ENCODE peak calls at places on chromosomes 1 and 21, in five cellular contexts. One of them, this sample, is unnamed.
A peak's percentile ranks its signal among the peaks of the same experiment; 100 is the strongest.

GRCh38 chr1:94608142-94608851 is 66.7 kb upstream of the F3 start:
- DNase-seq in GM04503: no peak
- DNase-seq in activated naive CD8-positive, alpha-beta T cell treated with anti-CD3 and anti-CD28 coated beads, Interleukin-2, amount 50 U/mL, for 24 hours: no peak
- DNase-seq in SW 1271: no peak
- DNase-seq in KG1: no peak
- DNase-seq in this sample: no peak

GRCh38 chr1:42089246-42089645 is 64.0 kb upstream of the GUCA2B start:
- DNase-seq in KG1: no peak
- DNase-seq in SW 1271: no peak
- DNase-seq in activated naive CD8-positive, alpha-beta T cell treated with anti-CD3 and anti-CD28 coated beads, Interleukin-2, amount 50 U/mL, for 24 hours: no peak
- DNase-seq in GM04503: no peak
- DNase-seq in this sample: no peak

GRCh38 chr1:115714572-115715141 is 53.9 kb downstream of the CASQ2 start:
- DNase-seq in KG1: no peak
- DNase-seq in SW 1271: no peak
- DNase-seq in activated naive CD8-positive, alpha-beta T cell treated with anti-CD3 and anti-CD28 coated beads, Interleukin-2, amount 50 U/mL, for 24 hours: no peak
- DNase-seq in GM04503: no peak
- DNase-seq in this sample: no peak

GRCh38 chr1:190154744-190155143 is 322.9 kb downstream of the BRINP3 start:
- DNase-seq in KG1: no peak
- DNase-seq in SW 1271: no peak
- DNase-seq in activated naive CD8-positive, alpha-beta T cell treated with anti-CD3 and anti-CD28 coated beads, Interleukin-2, amount 50 U/mL, for 24 hours: no peak
- DNase-seq in GM04503: no peak
- DNase-seq in this sample: no peak

GRCh38 chr1:153546796-153547559 is 1.4 kb upstream of the S100A4 start:
- DNase-seq in activated naive CD8-positive, alpha-beta T cell treated with anti-CD3 and anti-CD28 coated beads, Interleukin-2, amount 50 U/mL, for 24 hours: no peak
- DNase-seq in KG1: no peak
- DNase-seq in SW 1271: no peak
- DNase-seq in GM04503: no peak
- DNase-seq in this sample: no peak

GRCh38 chr1:228732426-228732825 is 2.9 kb upstream of the RHOU start:
- DNase-seq in GM04503: no peak
- DNase-seq in activated naive CD8-positive, alpha-beta T cell treated with anti-CD3 and anti-CD28 coated beads, Interleukin-2, amount 50 U/mL, for 24 hours: no peak
- DNase-seq in SW 1271: no peak
- DNase-seq in KG1: no peak
- DNase-seq in this sample: no peak

GRCh38 chr21:21196087-21196486 is 197.9 kb downstream of the NCAM2 start:
- DNase-seq in activated naive CD8-positive, alpha-beta T cell treated with anti-CD3 and anti-CD28 coated beads, Interleukin-2, amount 50 U/mL, for 24 hours: no peak
- DNase-seq in SW 1271: no peak
- DNase-seq in GM04503: no peak
- DNase-seq in KG1: no peak
- DNase-seq in this sample: no peak

GRCh38 chr1:155983191-155984023 is 5.1 kb upstream of the ARHGEF2 start:
- DNase-seq in KG1: no peak
- DNase-seq in SW 1271: peak; percentile 19
- DNase-seq in activated naive CD8-positive, alpha-beta T cell treated with anti-CD3 and anti-CD28 coated beads, Interleukin-2, amount 50 U/mL, for 24 hours: no peak
- DNase-seq in GM04503: peak; percentile 97
- DNase-seq in this sample: no peak

GRCh38 chr1:225772323-225772768 is 5.3 kb upstream of the SRP9 start:
- DNase-seq in KG1: no peak
- DNase-seq in activated naive CD8-positive, alpha-beta T cell treated with anti-CD3 and anti-CD28 coated beads, Interleukin-2, amount 50 U/mL, for 24 hours: peak; percentile 50
- DNase-seq in GM04503: no peak
- DNase-seq in SW 1271: peak; percentile 59
- DNase-seq in this sample: peak; percentile 76

GRCh38 chr1:25622526-25622925 is 5.9 kb downstream of the MAN1C1 start:
- DNase-seq in SW 1271: no peak
- DNase-seq in KG1: no peak
- DNase-seq in GM04503: no peak
- DNase-seq in activated naive CD8-positive, alpha-beta T cell treated with anti-CD3 and anti-CD28 coated beads, Interleukin-2, amount 50 U/mL, for 24 hours: no peak
- DNase-seq in this sample: no peak

GRCh38 chr1:46806196-46807020 is 7.6 kb downstream of the CYP4B1 start:
- DNase-seq in activated naive CD8-positive, alpha-beta T cell treated with anti-CD3 and anti-CD28 coated beads, Interleukin-2, amount 50 U/mL, for 24 hours: no peak
- DNase-seq in GM04503: peak; percentile 0
- DNase-seq in SW 1271: no peak
- DNase-seq in KG1: no peak
- DNase-seq in this sample: no peak

GRCh38 chr1:47805826-47806450 is 191.2 kb downstream of the TRABD2B start:
- DNase-seq in GM04503: no peak
- DNase-seq in activated naive CD8-positive, alpha-beta T cell treated with anti-CD3 and anti-CD28 coated beads, Interleukin-2, amount 50 U/mL, for 24 hours: no peak
- DNase-seq in SW 1271: no peak
- DNase-seq in KG1: no peak
- DNase-seq in this sample: no peak

GRCh38 chr21:35077975-35078374 is 28.9 kb upstream of the RUNX1 start:
- DNase-seq in SW 1271: no peak
- DNase-seq in GM04503: no peak
- DNase-seq in activated naive CD8-positive, alpha-beta T cell treated with anti-CD3 and anti-CD28 coated beads, Interleukin-2, amount 50 U/mL, for 24 hours: no peak
- DNase-seq in KG1: no peak
- DNase-seq in this sample: no peak

GRCh38 chr21:26506951-26507350 is 66.1 kb downstream of the CYYR1 start:
- DNase-seq in KG1: no peak
- DNase-seq in activated naive CD8-positive, alpha-beta T cell treated with anti-CD3 and anti-CD28 coated beads, Interleukin-2, amount 50 U/mL, for 24 hours: no peak
- DNase-seq in GM04503: peak; percentile 27
- DNase-seq in SW 1271: no peak
- DNase-seq in this sample: no peak

GRCh38 chr1:36572142-36572715 is 89.5 kb upstream of the CSF3R start:
- DNase-seq in KG1: no peak
- DNase-seq in activated naive CD8-positive, alpha-beta T cell treated with anti-CD3 and anti-CD28 coated beads, Interleukin-2, amount 50 U/mL, for 24 hours: no peak
- DNase-seq in GM04503: no peak
- DNase-seq in SW 1271: no peak
- DNase-seq in this sample: no peak

GRCh38 chr1:30788580-30789387 is 31.2 kb upstream of the LAPTM5 start:
- DNase-seq in KG1: no peak
- DNase-seq in SW 1271: no peak
- DNase-seq in GM04503: no peak
- DNase-seq in activated naive CD8-positive, alpha-beta T cell treated with anti-CD3 and anti-CD28 coated beads, Interleukin-2, amount 50 U/mL, for 24 hours: no peak
- DNase-seq in this sample: no peak

GRCh38 chr1:156499194-156499702 is 1.3 kb downstream of the MEF2D start:
- DNase-seq in SW 1271: no peak
- DNase-seq in activated naive CD8-positive, alpha-beta T cell treated with anti-CD3 and anti-CD28 coated beads, Interleukin-2, amount 50 U/mL, for 24 hours: no peak
- DNase-seq in GM04503: no peak
- DNase-seq in KG1: no peak
- DNase-seq in this sample: no peak

GRCh38 chr1:2449636-2450454 is 26.2 kb upstream of the PLCH2 start:
- DNase-seq in SW 1271: no peak
- DNase-seq in GM04503: no peak
- DNase-seq in KG1: no peak
- DNase-seq in activated naive CD8-positive, alpha-beta T cell treated with anti-CD3 and anti-CD28 coated beads, Interleukin-2, amount 50 U/mL, for 24 hours: no peak
- DNase-seq in this sample: no peak

GRCh38 chr1:210691039-210691438 is 362.3 kb downstream of the HHAT start:
- DNase-seq in KG1: no peak
- DNase-seq in activated naive CD8-positive, alpha-beta T cell treated with anti-CD3 and anti-CD28 coated beads, Interleukin-2, amount 50 U/mL, for 24 hours: no peak
- DNase-seq in GM04503: no peak
- DNase-seq in SW 1271: no peak
- DNase-seq in this sample: no peak

This sample was measured in GDM1.